ENCODE peak calls at places on chromosomes 3 and 15, in four cellular contexts. C, Z, I and Y are unnamed samples.
A peak's percentile ranks its signal among the peaks of the same experiment; 100 is the strongest.

GRCh38 chr3:128549283-128550112 is 56.5 kb upstream of the GATA2 start:
- DNase-seq in Z (peak; percentile 71), I (peak; percentile 66), C (peak; percentile 48), Y (peak; percentile 24)

GRCh38 chr15:77014137-77015081 is 19.5 kb downstream of the PSTPIP1 start:
- DNase-seq in Z (no peak), C (no peak), I (peak; percentile 76), Y (no peak)

GRCh38 chr3:48974076-48974864 is 15.8 kb upstream of the P4HTM start:
- DNase-seq in Z (no peak), C (no peak), I (no peak), Y (no peak)

GRCh38 chr3:138148503-138148902 is 16.3 kb upstream of the A4GNT start:
- DNase-seq in Z (no peak), C (no peak), I (no peak), Y (no peak)

GRCh38 chr3:5195605-5196004 is 8.1 kb downstream of the EDEM1 start:
- DNase-seq in I (peak; percentile 67), C (no peak), Z (peak; percentile 64), Y (no peak)

GRCh38 chr3:11548721-11549131 is 95.0 kb downstream of the VGLL4 start:
- DNase-seq in Z (peak; percentile 67), I (no peak), C (peak; percentile 70), Y (peak; percentile 85)

GRCh38 chr3:186258968-186259367 is 103.1 kb downstream of the DGKG start:
- DNase-seq in Z (no peak), C (no peak), I (no peak), Y (no peak)

GRCh38 chr3:14126017-14126902 is 1.4 kb downstream of the TMEM43 start:
- DNase-seq in C (no peak), Z (no peak), I (no peak), Y (no peak)

GRCh38 chr3:186097663-186098451 is 11.0 kb downstream of the ETV5 start:
- DNase-seq in Z (peak; percentile 81), I (peak; percentile 70), C (peak; percentile 50), Y (peak; percentile 86)

GRCh38 chr3:123444023-123444422 is 4.9 kb downstream of the ADCY5 start:
- DNase-seq in C (no peak), Z (no peak), I (no peak), Y (no peak)

GRCh38 chr15:98795980-98796379 is 147.6 kb downstream of the IGF1R start:
- DNase-seq in Z (no peak), C (no peak), I (no peak), Y (no peak)

GRCh38 chr3:64685800-64686445 is 1.9 kb downstream of the ADAMTS9 start:
- DNase-seq in C (peak; percentile 94), I (peak; percentile 90), Z (peak; percentile 80), Y (peak; percentile 93)

GRCh38 chr3:81516042-81516441 is 245.4 kb downstream of the GBE1 start:
- DNase-seq in C (peak; percentile 9), I (no peak), Z (no peak), Y (no peak)

DNA sequence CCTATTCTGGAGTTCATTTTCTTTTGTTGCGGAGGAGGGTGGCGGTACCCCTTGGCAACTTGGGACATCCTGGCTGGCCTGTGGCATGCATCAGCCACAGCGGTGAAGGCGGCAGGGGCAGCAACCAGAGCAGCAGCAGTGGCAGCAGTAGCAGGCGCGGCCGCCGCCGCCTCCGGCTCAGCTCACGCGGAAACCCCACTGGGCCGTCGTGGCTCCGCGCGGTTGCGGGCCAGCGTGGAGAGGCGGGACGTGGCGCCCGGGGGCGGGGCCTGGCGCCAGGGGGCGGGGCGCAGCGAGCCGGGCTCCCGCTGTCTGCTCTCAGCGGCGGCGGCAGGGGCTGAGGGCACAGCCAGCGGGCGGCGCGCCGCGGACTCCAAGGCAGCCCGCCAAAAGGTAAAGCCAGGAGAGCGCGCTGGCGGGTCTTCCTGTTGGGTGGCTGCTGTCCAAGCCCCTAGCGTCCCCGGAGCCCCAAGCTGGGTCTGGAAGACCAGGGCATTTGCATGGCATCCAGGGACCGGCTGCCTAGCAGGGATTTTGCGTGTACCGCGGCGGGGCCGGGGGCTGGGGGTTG is 334.4 kb upstream of the THRB start:
- DNase-seq in C (no peak), Z (no peak), I (peak; percentile 54), Y (no peak)
- TF ChIP-seq CTCF in C (no peak), Z (no peak), I (no peak), Y (no peak)

DNA sequence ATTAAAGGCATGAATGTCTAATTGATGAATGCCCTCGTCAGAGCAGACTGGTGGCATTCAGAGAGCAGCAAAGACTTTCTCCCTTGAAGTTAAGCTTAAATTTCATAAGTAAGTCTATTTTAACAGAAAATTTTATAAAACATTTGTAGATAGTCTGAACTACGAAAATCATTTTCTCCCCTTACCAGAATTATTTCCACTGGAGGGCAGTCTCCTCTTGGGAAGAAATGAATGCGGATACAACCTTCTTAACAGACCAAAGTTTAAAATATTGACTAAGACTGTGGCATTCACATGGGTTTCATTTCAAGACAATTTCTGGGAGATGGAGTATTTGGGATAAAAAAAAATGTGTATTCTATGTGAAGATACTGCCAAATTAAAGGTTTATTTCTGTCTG is 669.0 kb downstream of the FHIT start:
- DNase-seq in Z (no peak), I (no peak), C (no peak), Y (no peak)
- TF ChIP-seq CTCF in Z (no peak), I (peak; percentile 34), C (peak; percentile 23), Y (peak; percentile 26)

DNA sequence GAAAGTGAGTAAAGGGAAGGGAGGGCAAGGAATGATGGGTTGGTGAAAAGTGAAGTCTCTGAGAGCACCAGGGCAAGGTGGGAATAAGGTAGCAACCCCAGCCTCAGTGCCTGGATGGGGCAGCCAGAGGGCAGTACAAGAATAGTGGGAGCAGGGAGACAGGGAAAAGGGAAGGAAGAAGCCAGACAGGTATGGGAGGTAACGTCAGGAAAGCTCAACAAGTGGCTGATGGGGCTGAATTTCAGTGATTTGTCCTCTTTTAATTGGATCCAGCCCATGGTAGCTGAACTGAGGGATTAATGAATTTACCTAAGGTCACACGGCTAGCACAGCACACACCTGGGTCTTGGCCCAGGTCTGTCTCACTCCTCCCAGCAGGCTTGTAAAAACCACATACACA is 12.6 kb downstream of the RORA start:
- DNase-seq in C (no peak), I (no peak), Z (no peak), Y (no peak)
- TF ChIP-seq CTCF in C (no peak), I (no peak), Z (no peak), Y (peak; percentile 17)

GRCh38 chr15:51366911-51367310 is 25.5 kb downstream of the GLDN start:
- DNase-seq in I (no peak), C (peak; percentile 73), Z (peak; percentile 89), Y (no peak)
- TF ChIP-seq CTCF in I (no peak), C (no peak), Z (peak; percentile 13), Y (no peak)

DNA sequence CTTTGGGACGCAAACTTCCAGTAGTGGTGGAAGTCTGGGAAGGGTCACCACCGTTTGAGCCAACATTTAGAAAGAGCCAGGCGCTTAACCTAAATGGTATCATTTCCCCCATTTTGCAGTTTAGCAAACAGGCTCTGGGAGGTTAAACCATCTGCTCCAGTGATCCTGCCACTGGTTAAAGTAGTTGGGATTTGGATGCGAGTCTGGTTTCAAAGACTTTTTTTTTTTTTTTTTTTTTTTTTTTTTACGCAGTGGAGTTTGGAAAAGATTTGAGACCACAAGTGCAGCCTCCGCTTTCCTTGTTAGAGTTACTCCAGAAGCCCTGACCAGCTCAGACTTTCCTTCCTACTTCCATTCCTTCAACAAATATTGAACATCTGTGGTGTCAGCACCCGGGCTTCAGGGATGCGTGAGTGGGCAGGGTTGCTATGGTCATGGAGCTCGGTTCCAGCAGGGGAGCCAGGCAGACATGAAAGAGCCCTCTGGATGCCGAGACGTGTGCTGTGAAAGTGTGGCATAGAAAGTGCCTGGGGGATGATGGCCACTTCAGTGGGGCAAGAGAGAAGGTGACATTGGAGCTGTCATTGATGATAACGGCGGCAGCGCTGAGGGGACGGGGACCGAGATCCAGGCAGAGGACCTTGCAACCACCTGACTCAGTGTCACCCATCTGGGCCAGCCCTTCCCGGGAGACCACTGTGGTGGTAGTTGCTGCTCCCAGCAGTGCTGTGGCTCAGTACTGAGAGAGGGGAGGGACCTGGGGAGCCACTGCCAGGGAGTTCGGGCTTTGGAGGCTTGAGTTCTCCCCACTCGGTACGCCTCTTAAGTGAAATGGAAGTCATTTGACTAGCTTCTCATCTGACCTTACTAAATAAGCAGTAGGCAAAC is 1.1 kb upstream of the RNU6-1 start:
- DNase-seq in Z (peak; percentile 19), C (no peak), I (no peak), Y (no peak)
- TF ChIP-seq CTCF in Z (no peak), C (no peak), I (no peak), Y (no peak)

GRCh38 chr15:38354321-38354929 is 99.5 kb upstream of the FAM98B start:
- DNase-seq in Z (peak; percentile 65), I (no peak), C (peak; percentile 50), Y (peak; percentile 74)
- TF ChIP-seq CTCF in Z (peak; percentile 65), I (peak; percentile 80), C (peak; percentile 64), Y (peak; percentile 83)